ENCODE peak calls at places on chromosomes 16 and 17, in eight cellular contexts. K, S, Q, M, H, R, L and E are unnamed samples.

GRCh38 chr16:4538386-4539235 is at the start of gene CDIP1:
- DNase-seq in K (peak; percentile 97), S (peak; percentile 98), Q (peak; percentile 88), M (peak; percentile 91), H (peak; percentile 90), R (peak; percentile 97), L (peak; percentile 97), E (peak; percentile 99)

GRCh38 chr16:57530531-57531252 is 5.7 kb downstream of the CCDC102A start:
- DNase-seq in K (no peak), S (no peak), Q (no peak), M (no peak), H (no peak), R (no peak), L (peak; percentile 2), E (no peak)

GRCh38 chr17:38451840-38452529 is 23.7 kb downstream of the ARHGAP23 start:
- DNase-seq in K (no peak), S (no peak), Q (no peak), M (no peak), H (no peak), R (peak; percentile 53), L (peak; percentile 92), E (no peak)

GRCh38 chr17:29369831-29370735 is 20.1 kb upstream of the TAOK1 start:
- DNase-seq in K (peak; percentile 68), S (peak; percentile 73), Q (peak; percentile 27), M (peak; percentile 16), H (peak; percentile 65), R (peak; percentile 87), L (peak; percentile 84), E (peak; percentile 66)

GRCh38 chr16:54171855-54172537 is 114.6 kb downstream of the IRX3 start:
- DNase-seq in K (no peak), S (no peak), Q (no peak), M (no peak), H (no peak), R (no peak), L (peak; percentile 30), E (no peak)

GRCh38 chr17:5711344-5711743 is 127.0 kb upstream of the NLRP1 start:
- DNase-seq in K (no peak), S (no peak), Q (no peak), M (no peak), H (no peak), R (no peak), L (no peak), E (no peak)

GRCh38 chr17:49000943-49001342 is 3.8 kb downstream of the IGF2BP1 start:
- DNase-seq in K (peak; percentile 10), S (no peak), Q (no peak), M (no peak), H (no peak), R (no peak), L (no peak), E (no peak)

GRCh38 chr17:77416096-77416713 is 275.4 kb downstream of the SEC14L1 start:
- DNase-seq in K (no peak), S (no peak), Q (no peak), M (no peak), H (no peak), R (peak; percentile 88), L (no peak), E (peak; percentile 80)

GRCh38 chr16:14289692-14290340 is 218.7 kb downstream of the MRTFB start:
- DNase-seq in K (peak; percentile 46), S (no peak), Q (no peak), M (no peak), H (no peak), R (peak; percentile 50), L (peak; percentile 20), E (peak; percentile 21)

GRCh38 chr17:76268991-76269981 is 4.1 kb downstream of the UBALD2 start:
- DNase-seq in K (no peak), S (peak; percentile 50), Q (no peak), M (no peak), H (no peak), R (no peak), L (no peak), E (no peak)

GRCh38 chr17:58666858-58667267 is 25.0 kb downstream of the TEX14 start:
- DNase-seq in K (no peak), S (no peak), Q (peak; percentile 21), M (peak; percentile 30), H (no peak), R (no peak), L (no peak), E (peak; percentile 74)

GRCh38 chr17:60577147-60577925 is 22.7 kb upstream of the PPM1D start:
- DNase-seq in K (peak; percentile 34), S (no peak), Q (no peak), M (no peak), H (no peak), R (peak; percentile 35), L (peak; percentile 67), E (no peak)

GRCh38 chr16:15033309-15033707 is 22.6 kb downstream of the NTAN1 start:
- DNase-seq in K (no peak), S (no peak), Q (no peak), M (no peak), H (no peak), R (no peak), L (no peak), E (no peak)

GRCh38 chr16:3305109-3306068 is at the start of the genes TIGD7 and ZNF75A:
- DNase-seq in K (peak; percentile 94), S (peak; percentile 89), Q (peak; percentile 89), M (peak; percentile 75), H (peak; percentile 68), R (peak; percentile 94), L (peak; percentile 94), E (peak; percentile 83)

GRCh38 chr17:869067-869466 is 86.9 kb downstream of the MRM3 start:
- DNase-seq in K (no peak), S (no peak), Q (no peak), M (no peak), H (no peak), R (no peak), L (peak; percentile 93), E (peak; percentile 33)

GRCh38 chr17:79627184-79627765 is 16.4 kb upstream of the RBFOX3 start:
- DNase-seq in K (no peak), S (no peak), Q (no peak), M (no peak), H (no peak), R (no peak), L (no peak), E (peak; percentile 15)

GRCh38 chr16:70460737-70461261 is 6.4 kb downstream of the FCSK start:
- DNase-seq in K (no peak), S (no peak), Q (no peak), M (no peak), H (no peak), R (no peak), L (peak; percentile 48), E (no peak)

GRCh38 chr16:85664580-85665372 is 24.0 kb downstream of the GINS2 start:
- DNase-seq in K (no peak), S (no peak), Q (no peak), M (no peak), H (no peak), R (no peak), L (no peak), E (no peak)

GRCh38 chr16:1980026-1980769 is 1.1 kb downstream of the NOXO1 start:
- DNase-seq in K (no peak), S (no peak), Q (no peak), M (no peak), H (no peak), R (no peak), L (no peak), E (peak; percentile 44)

GRCh38 chr17:34252138-34252889 is 2.8 kb upstream of the CCL2 start:
- DNase-seq in K (peak; percentile 55), S (no peak), Q (peak; percentile 59), M (no peak), H (no peak), R (no peak), L (peak; percentile 87), E (peak; percentile 75)

GRCh38 chr16:725463-726187 is 618 bp downstream of the CCDC78 start:
- DNase-seq in K (no peak), S (no peak), Q (no peak), M (no peak), H (no peak), R (no peak), L (no peak), E (no peak)

GRCh38 chr17:7351665-7352558 is at the start of gene KCTD11:
- DNase-seq in K (peak; percentile 96), S (peak; percentile 83), Q (peak; percentile 81), M (peak; percentile 86), H (no peak), R (peak; percentile 27), L (peak; percentile 96), E (peak; percentile 97)

GRCh38 chr16:86768999-86769398 is 190.7 kb downstream of the FOXL1 start:
- DNase-seq in K (no peak), S (no peak), Q (no peak), M (no peak), H (no peak), R (no peak), L (no peak), E (peak; percentile 48)

GRCh38 chr16:57084257-57084770 is 8.1 kb upstream of the CPNE2 start:
- DNase-seq in K (peak; percentile 88), S (peak; percentile 85), Q (peak; percentile 59), M (peak; percentile 66), H (peak; percentile 34), R (peak; percentile 71), L (peak; percentile 90), E (peak; percentile 65)

GRCh38 chr16:531494-532125 is 4.1 kb downstream of the CAPN15 start:
- DNase-seq in K (no peak), S (no peak), Q (no peak), M (no peak), H (no peak), R (no peak), L (no peak), E (no peak)

GRCh38 chr17:83090424-83091256 is 11.2 kb downstream of the METRNL start:
- DNase-seq in K (no peak), S (no peak), Q (no peak), M (no peak), H (no peak), R (no peak), L (no peak), E (no peak)

GRCh38 chr16:77172964-77173363 is 18.0 kb upstream of the MON1B start:
- DNase-seq in K (no peak), S (no peak), Q (no peak), M (no peak), H (no peak), R (no peak), L (no peak), E (no peak)

GRCh38 chr17:45740553-45741330 is 43.4 kb upstream of the CRHR1 start:
- DNase-seq in K (peak; percentile 45), S (no peak), Q (peak; percentile 2), M (no peak), H (no peak), R (peak; percentile 97), L (peak; percentile 29), E (no peak)

GRCh38 chr16:9901-10665 is 43.3 kb downstream of the POLR3K start:
- DNase-seq in K (no peak), S (no peak), Q (no peak), M (no peak), H (no peak), R (no peak), L (no peak), E (peak; percentile 27)

GRCh38 chr16:88035292-88035691 is 84.1 kb downstream of the BANP start:
- DNase-seq in K (no peak), S (no peak), Q (no peak), M (no peak), H (no peak), R (no peak), L (no peak), E (no peak)

GRCh38 chr17:36942031-36942599 is 4.8 kb downstream of the LHX1 start:
- DNase-seq in K (peak; percentile 31), S (no peak), Q (no peak), M (no peak), H (no peak), R (peak; percentile 16), L (peak; percentile 36), E (no peak)

GRCh38 chr17:46120078-46120477 is 73.2 kb downstream of the KANSL1 start:
- DNase-seq in K (no peak), S (no peak), Q (no peak), M (no peak), H (no peak), R (no peak), L (no peak), E (no peak)

GRCh38 chr17:78148286-78149016 is 2.3 kb downstream of the C17orf99 start:
- DNase-seq in K (no peak), S (no peak), Q (no peak), M (no peak), H (no peak), R (no peak), L (no peak), E (no peak)

GRCh38 chr16:676565-677297 is 1.3 kb downstream of the RHBDL1 start:
- DNase-seq in K (no peak), S (no peak), Q (no peak), M (no peak), H (no peak), R (no peak), L (no peak), E (peak; percentile 83)